ENCODE peak calls at places on chromosome 2, in four cellular contexts. One of them, this sample, is unnamed.

GRCh38 chr2:28997847-28998735 is 17.0 kb downstream of the TOGARAM2 start:
- DNase-seq in WTC11: no peak
- DNase-seq in HepG2: no peak
- DNase-seq in K562: no peak
- DNase-seq in this sample: no peak

GRCh38 chr2:149606251-149606811 is 18.8 kb upstream of the MMADHC start:
- DNase-seq in WTC11: no peak
- DNase-seq in HepG2: no peak
- DNase-seq in K562: no peak
- DNase-seq in this sample: no peak

GRCh38 chr2:238695538-238695937 is 152.3 kb upstream of the TWIST2 start:
- DNase-seq in WTC11: no peak
- DNase-seq in HepG2: no peak
- DNase-seq in K562: no peak
- DNase-seq in this sample: no peak

GRCh38 chr2:61862085-61862484 is 8.2 kb upstream of the FAM161A start:
- DNase-seq in WTC11: no peak
- DNase-seq in HepG2: no peak
- DNase-seq in K562: no peak
- DNase-seq in this sample: no peak

GRCh38 chr2:10331033-10331701 is 28.5 kb downstream of the HPCAL1 start:
- DNase-seq in WTC11: peak
- DNase-seq in HepG2: no peak
- DNase-seq in K562: peak
- DNase-seq in this sample: peak

GRCh38 chr2:41907716-41908328 is 140.0 kb upstream of the PKDCC start:
- DNase-seq in WTC11: no peak
- DNase-seq in HepG2: no peak
- DNase-seq in K562: peak
- DNase-seq in this sample: no peak

GRCh38 chr2:170341684-170342631 is 164.0 kb downstream of the MYO3B start:
- DNase-seq in WTC11: no peak
- DNase-seq in HepG2: no peak
- DNase-seq in K562: no peak
- DNase-seq in this sample: no peak

GRCh38 chr2:155494744-155495143 is 796.2 kb downstream of the KCNJ3 start:
- DNase-seq in WTC11: no peak
- DNase-seq in HepG2: no peak
- DNase-seq in K562: no peak
- DNase-seq in this sample: no peak

GRCh38 chr2:66242099-66242498 is 192.8 kb upstream of the MEIS1 start:
- DNase-seq in WTC11: no peak
- DNase-seq in HepG2: no peak
- DNase-seq in K562: no peak
- DNase-seq in this sample: no peak

GRCh38 chr2:16319425-16320245 is 346.0 kb downstream of the CYRIA start:
- DNase-seq in WTC11: no peak
- DNase-seq in HepG2: no peak
- DNase-seq in K562: no peak
- DNase-seq in this sample: no peak

GRCh38 chr2:108407864-108408729 is 30.3 kb downstream of the SULT1C4 start:
- DNase-seq in WTC11: no peak
- DNase-seq in HepG2: no peak
- DNase-seq in K562: no peak
- DNase-seq in this sample: peak

GRCh38 chr2:54084600-54084999 is 30.8 kb upstream of the ACYP2 start:
- DNase-seq in WTC11: no peak
- DNase-seq in HepG2: no peak
- DNase-seq in K562: no peak
- DNase-seq in this sample: no peak

GRCh38 chr2:78351208-78351607 is 674.3 kb upstream of the REG3G start:
- DNase-seq in WTC11: no peak
- DNase-seq in HepG2: no peak
- DNase-seq in K562: no peak
- DNase-seq in this sample: no peak
- TF ChIP-seq NR2C2 in WTC11: no peak
- TF ChIP-seq NR2C2 in HepG2: no peak
- TF ChIP-seq NR2C2 in K562: no peak
- TF ChIP-seq NR2C2 in this sample: no peak

GRCh38 chr2:142803158-142803557 is 74.3 kb upstream of the KYNU start:
- DNase-seq in WTC11: no peak
- DNase-seq in HepG2: no peak
- DNase-seq in K562: no peak
- DNase-seq in this sample: no peak
- TF ChIP-seq NR2C2 in WTC11: no peak
- TF ChIP-seq NR2C2 in HepG2: no peak
- TF ChIP-seq NR2C2 in K562: no peak
- TF ChIP-seq NR2C2 in this sample: no peak

GRCh38 chr2:236799391-236800048 is 229.9 kb downstream of the ACKR3 start:
- DNase-seq in WTC11: no peak
- DNase-seq in HepG2: no peak
- DNase-seq in K562: no peak
- DNase-seq in this sample: no peak
- TF ChIP-seq NR2C2 in WTC11: no peak
- TF ChIP-seq NR2C2 in HepG2: no peak
- TF ChIP-seq NR2C2 in K562: no peak
- TF ChIP-seq NR2C2 in this sample: no peak

DNA sequence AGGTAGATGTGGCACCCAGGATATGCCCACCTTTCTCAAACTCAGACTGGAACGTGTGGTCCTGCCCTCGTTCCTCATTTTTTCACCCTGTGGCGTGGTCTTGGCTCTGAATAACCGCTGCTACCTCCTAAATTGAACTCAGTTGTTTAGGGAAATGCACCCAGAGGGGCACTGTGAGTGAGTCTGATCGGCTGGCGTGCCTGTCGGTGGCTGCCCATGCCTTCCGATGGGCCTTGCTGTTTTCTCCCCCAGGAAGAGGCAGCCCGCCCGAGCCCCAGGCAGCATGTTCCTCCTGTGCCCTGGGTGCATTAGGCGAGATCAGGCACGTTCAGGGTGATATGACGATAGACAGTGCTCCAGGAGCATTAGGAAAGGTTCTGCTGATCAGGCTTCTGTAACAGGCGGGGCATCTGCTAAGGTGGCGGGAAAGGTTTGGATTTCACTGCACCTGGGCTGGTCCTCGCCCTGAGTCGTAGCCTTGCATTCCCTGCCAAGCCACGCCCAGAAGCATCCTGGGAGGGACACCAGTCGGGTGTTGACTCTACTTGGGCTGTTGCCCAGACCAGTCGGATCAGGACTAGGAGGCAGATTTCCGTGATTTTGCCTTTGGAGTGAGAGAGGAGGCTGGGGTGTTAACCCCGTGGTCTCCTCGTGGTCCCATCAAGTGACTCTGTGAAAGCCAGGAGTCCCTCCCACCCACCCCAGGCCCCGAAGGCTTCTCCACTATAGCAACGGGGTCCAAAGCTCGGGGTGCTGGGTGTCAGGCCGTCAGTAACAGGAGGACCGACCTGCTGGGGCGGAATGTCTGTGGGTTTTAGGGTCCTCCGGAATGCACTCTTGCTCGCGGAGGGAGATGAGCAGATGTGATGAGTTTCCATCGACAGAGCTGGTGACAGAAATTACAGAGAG is 75.1 kb downstream of the SH3BP4 start:
- DNase-seq in WTC11: no peak
- DNase-seq in HepG2: no peak
- DNase-seq in K562: no peak
- DNase-seq in this sample: no peak
- TF ChIP-seq NR2C2 in WTC11: no peak
- TF ChIP-seq NR2C2 in HepG2: no peak
- TF ChIP-seq NR2C2 in K562: no peak
- TF ChIP-seq NR2C2 in this sample: no peak

GRCh38 chr2:241817126-241817820 is 8.3 kb downstream of the NEU4 start:
- DNase-seq in WTC11: no peak
- DNase-seq in HepG2: no peak
- DNase-seq in K562: no peak
- DNase-seq in this sample: no peak

GRCh38 chr2:241820625-241821384 is 11.8 kb downstream of the NEU4 start:
- DNase-seq in WTC11: no peak
- DNase-seq in HepG2: no peak
- DNase-seq in K562: no peak
- DNase-seq in this sample: no peak

GRCh38 chr2:241818943-241819270 is 9.9 kb downstream of the NEU4 start:
- DNase-seq in WTC11: no peak
- DNase-seq in HepG2: peak
- DNase-seq in K562: no peak
- DNase-seq in this sample: no peak

GRCh38 chr2:241816431-241817121 is 7.6 kb downstream of the NEU4 start:
- DNase-seq in WTC11: no peak
- DNase-seq in HepG2: no peak
- DNase-seq in K562: no peak
- DNase-seq in this sample: no peak

GRCh38 chr2:241818229-241818942 is 9.4 kb downstream of the NEU4 start:
- DNase-seq in WTC11: no peak
- DNase-seq in HepG2: no peak
- DNase-seq in K562: no peak
- DNase-seq in this sample: no peak
- TF ChIP-seq NR2C2 in WTC11: no peak
- TF ChIP-seq NR2C2 in HepG2: no peak
- TF ChIP-seq NR2C2 in K562: no peak
- TF ChIP-seq NR2C2 in this sample: no peak

GRCh38 chr2:128590309-128591021 is 271.8 kb upstream of the HS6ST1 start:
- DNase-seq in WTC11: no peak
- DNase-seq in HepG2: no peak
- DNase-seq in K562: no peak
- DNase-seq in this sample: no peak
- TF ChIP-seq NR2C2 in WTC11: no peak
- TF ChIP-seq NR2C2 in HepG2: no peak
- TF ChIP-seq NR2C2 in K562: no peak
- TF ChIP-seq NR2C2 in this sample: no peak

DNA sequence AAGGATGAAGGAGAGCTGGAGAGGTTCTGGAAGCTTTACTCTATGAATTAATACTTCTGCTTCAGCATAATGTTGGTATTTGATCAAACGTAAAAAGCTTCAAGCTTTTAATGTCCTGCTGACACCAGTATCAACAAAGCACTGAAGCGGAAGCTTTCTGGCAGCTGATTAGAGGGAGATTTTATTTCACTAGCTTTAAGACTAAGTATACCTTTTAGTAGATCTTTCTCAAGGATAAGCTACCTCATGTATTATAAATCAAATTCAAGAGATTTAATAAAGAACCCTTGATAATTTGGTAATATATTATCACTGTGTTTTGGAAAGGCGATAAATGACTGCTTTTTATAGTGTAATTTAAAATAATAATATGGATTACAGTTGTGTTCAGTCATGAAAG is 128.0 kb upstream of the CD302 start:
- DNase-seq in WTC11: no peak
- DNase-seq in HepG2: no peak
- DNase-seq in K562: no peak
- DNase-seq in this sample: no peak
- TF ChIP-seq NR2C2 in WTC11: no peak
- TF ChIP-seq NR2C2 in HepG2: no peak
- TF ChIP-seq NR2C2 in K562: no peak
- TF ChIP-seq NR2C2 in this sample: no peak